ENCODE peak calls at places on chromosomes 1 and 21, in seven cellular contexts. Y, A, I, H, J, C and K are unnamed samples.

GRCh38 chr21:40029888-40030287 is 162.7 kb downstream of the PCP4 start:
- DNase-seq in I (no peak), J (no peak), H (no peak), Y (no peak), C (no peak), A (no peak), K (no peak)

GRCh38 chr1:200951016-200951415 is 56.3 kb downstream of the INAVA start:
- DNase-seq in I (peak), C (no peak), Y (no peak), A (no peak), J (no peak), H (no peak), K (no peak)

GRCh38 chr1:226638608-226639007 is 90.0 kb downstream of the STUM start:
- DNase-seq in A (no peak), J (no peak), Y (no peak), I (no peak), H (peak), C (no peak), K (peak)

GRCh38 chr1:119841306-119841705 is 30.0 kb upstream of the REG4 start:
- DNase-seq in H (no peak), J (no peak), Y (no peak), A (no peak), I (no peak), C (no peak), K (no peak)

GRCh38 chr1:203593723-203594122 is 32.9 kb upstream of the ATP2B4 start:
- DNase-seq in A (peak), C (peak), H (no peak), Y (no peak), I (no peak), J (no peak), K (no peak)

GRCh38 chr1:206468571-206468970 is 1.7 kb upstream of the IKBKE start:
- DNase-seq in I (no peak), A (no peak), Y (no peak), J (no peak), C (no peak), H (no peak), K (no peak)

GRCh38 chr1:41646186-41646585 is 161.7 kb upstream of the EDN2 start:
- DNase-seq in J (no peak), I (no peak), H (no peak), C (no peak), Y (no peak), A (no peak), K (peak)

GRCh38 chr1:231065510-231066241 is 25.6 kb upstream of the FAM89A start:
- DNase-seq in J (no peak), A (no peak), C (no peak), Y (no peak), H (no peak), I (no peak), K (no peak)

GRCh38 chr1:154556422-154556821 is 2.0 kb downstream of the UBE2Q1 start:
- DNase-seq in H (no peak), Y (no peak), I (no peak), C (peak), A (peak), J (no peak), K (no peak)

GRCh38 chr1:212526111-212526491 is 82.5 kb upstream of the ATF3 start:
- DNase-seq in A (no peak), Y (no peak), H (no peak), C (no peak), I (no peak), J (no peak), K (no peak)

GRCh38 chr1:227885648-227886502 is 61.9 kb downstream of the WNT9A start:
- DNase-seq in Y (no peak), H (peak), I (peak), C (no peak), J (no peak), A (peak), K (no peak)

GRCh38 chr21:18430341-18430740 is 26.8 kb upstream of the TMPRSS15 start:
- DNase-seq in I (no peak), C (no peak), J (no peak), A (no peak), H (no peak), Y (no peak), K (no peak)

GRCh38 chr1:179046808-179047636 is 21.3 kb downstream of the FAM20B start:
- DNase-seq in I (no peak), H (no peak), J (no peak), C (no peak), Y (no peak), A (no peak), K (no peak)

GRCh38 chr1:89820423-89821321 is at the start of gene LRRC8D:
- DNase-seq in A (peak), J (no peak), I (peak), C (peak), H (peak), Y (peak), K (peak)

GRCh38 chr1:54372978-54373377 is 33.2 kb downstream of the SSBP3 start:
- DNase-seq in A (no peak), Y (no peak), I (no peak), C (no peak), J (no peak), H (no peak), K (no peak)

GRCh38 chr1:230137328-230137815 is 70.3 kb downstream of the GALNT2 start:
- DNase-seq in J (no peak), H (no peak), Y (no peak), I (no peak), C (no peak), A (no peak), K (no peak)

GRCh38 chr1:23699280-23700179 is 7.9 kb downstream of the RPL11 start:
- DNase-seq in C (no peak), H (no peak), I (no peak), A (no peak), J (no peak), Y (no peak), K (no peak)

GRCh38 chr21:21084179-21084578 is 86.0 kb downstream of the NCAM2 start:
- DNase-seq in Y (no peak), I (no peak), A (no peak), J (no peak), H (no peak), C (no peak), K (no peak)

GRCh38 chr1:54575161-54575560 is 27.1 kb downstream of the ACOT11 start:
- DNase-seq in A (no peak), Y (no peak), J (no peak), H (no peak), I (no peak), C (no peak), K (no peak)

GRCh38 chr1:5886140-5886483 is 106.1 kb downstream of the NPHP4 start:
- DNase-seq in Y (no peak), C (no peak), H (no peak), J (no peak), A (no peak), I (no peak), K (no peak)

GRCh38 chr1:163877016-163877415 is 555.3 kb downstream of the NUF2 start:
- DNase-seq in A (no peak), H (no peak), C (no peak), I (no peak), J (no peak), Y (no peak), K (no peak)

GRCh38 chr1:161994153-161994814 is 29.4 kb downstream of the OLFML2B start:
- DNase-seq in I (no peak), Y (no peak), H (peak), A (no peak), J (no peak), C (no peak), K (no peak)

GRCh38 chr21:43701936-43702784 is 16.8 kb upstream of the PDXK start:
- DNase-seq in I (no peak), H (no peak), Y (no peak), A (no peak), C (no peak), J (no peak), K (no peak)

GRCh38 chr1:165144757-165145397 is 211.6 kb downstream of the LMX1A start:
- DNase-seq in I (peak), A (peak), Y (peak), J (no peak), C (peak), H (peak), K (no peak)

GRCh38 chr1:33085332-33085731 is 4.4 kb downstream of the AZIN2 start:
- DNase-seq in A (no peak), H (no peak), C (no peak), I (no peak), Y (no peak), J (no peak), K (no peak)

GRCh38 chr1:197470330-197470729 is 202.3 kb downstream of the CRB1 start:
- DNase-seq in H (no peak), A (no peak), Y (no peak), J (no peak), I (no peak), C (no peak), K (no peak)

GRCh38 chr1:41357451-41358151 is 3.6 kb upstream of the FOXO6 start:
- DNase-seq in Y (no peak), J (no peak), A (no peak), C (peak), H (peak), I (no peak), K (no peak)

GRCh38 chr1:11653616-11654570 is at the start of gene FBXO2:
- DNase-seq in Y (no peak), H (no peak), C (no peak), I (no peak), J (no peak), A (no peak), K (no peak)

GRCh38 chr1:66239834-66240233 is 294.1 kb upstream of the SGIP1 start:
- DNase-seq in C (peak), H (no peak), Y (no peak), A (no peak), I (peak), J (no peak), K (no peak)

GRCh38 chr1:1538989-1539309 is 1.5 kb downstream of the TMEM240 start:
- DNase-seq in A (no peak), J (no peak), I (no peak), Y (no peak), C (no peak), H (peak), K (no peak)

GRCh38 chr1:32111789-32112188 is 3.9 kb downstream of the KPNA6 start:
- DNase-seq in I (no peak), A (no peak), Y (no peak), C (no peak), H (no peak), J (no peak), K (no peak)

GRCh38 chr1:88683516-88683847 is 591 bp upstream of the PKN2 start:
- DNase-seq in I (peak), A (peak), C (peak), H (peak), J (no peak), Y (no peak), K (no peak)

GRCh38 chr1:180248731-180249681 is 18.9 kb downstream of the LHX4 start:
- DNase-seq in H (peak), Y (no peak), I (no peak), C (peak), A (no peak), J (no peak), K (no peak)

GRCh38 chr1:64404202-64404601 is 65.7 kb upstream of the CACHD1 start:
- DNase-seq in I (no peak), Y (no peak), H (no peak), A (no peak), C (no peak), J (no peak), K (no peak)

GRCh38 chr1:3222042-3222692 is 153.2 kb downstream of the PRDM16 start:
- DNase-seq in A (no peak), C (peak), Y (no peak), J (no peak), I (no peak), H (peak), K (no peak)

GRCh38 chr1:217078010-217078704 is 354.9 kb upstream of the ESRRG start:
- DNase-seq in C (no peak), I (no peak), A (no peak), J (no peak), Y (peak), H (no peak), K (no peak)

GRCh38 chr1:218182455-218182854 is 102.6 kb upstream of the RRP15 start:
- DNase-seq in H (no peak), Y (no peak), J (no peak), I (no peak), C (no peak), A (no peak), K (no peak)

GRCh38 chr1:209430107-209430506 is 153.4 kb upstream of the CAMK1G start:
- DNase-seq in A (no peak), H (no peak), Y (no peak), I (no peak), J (no peak), C (no peak), K (no peak)

GRCh38 chr1:96130432-96130831 is 591.2 kb upstream of the PTBP2 start:
- DNase-seq in Y (peak), J (no peak), A (no peak), I (no peak), C (no peak), H (no peak), K (no peak)

GRCh38 chr1:14377386-14377785 is 221.1 kb upstream of the KAZN start:
- DNase-seq in Y (no peak), C (no peak), J (no peak), H (no peak), A (no peak), I (no peak), K (no peak)